ENCODE peak calls at places on chromosomes 12 and 14, in eight cellular contexts. One of them, this sample, is unnamed.

GRCh38 chr14:102055181-102055901 is 31.5 kb downstream of the HSP90AA1 start:
- DNase-seq in activated CD4-positive, alpha-beta T cell treated with anti-CD3 and anti-CD28 coated beads, Interleukin-2, amount 50 U/mL, for 24 hours: no peak
- DNase-seq in ecto neural progenitor cell: no peak
- DNase-seq in effector CD8-positive, alpha-beta T cell: no peak
- DNase-seq in C1 segment of cervical spinal cord: no peak
- DNase-seq in foreskin fibroblast: peak; percentile 52
- DNase-seq in A549: no peak
- DNase-seq in T follicular helper cell: no peak
- DNase-seq in this sample: no peak

GRCh38 chr14:25237845-25238244 is 187.9 kb upstream of the STXBP6 start:
- DNase-seq in activated CD4-positive, alpha-beta T cell treated with anti-CD3 and anti-CD28 coated beads, Interleukin-2, amount 50 U/mL, for 24 hours: no peak
- DNase-seq in ecto neural progenitor cell: peak; percentile 63
- DNase-seq in effector CD8-positive, alpha-beta T cell: no peak
- DNase-seq in C1 segment of cervical spinal cord: no peak
- DNase-seq in foreskin fibroblast: no peak
- DNase-seq in A549: peak; percentile 22
- DNase-seq in T follicular helper cell: no peak
- DNase-seq in this sample: no peak

GRCh38 chr12:46915082-46915481 is 89.3 kb upstream of the SLC38A4 start:
- DNase-seq in activated CD4-positive, alpha-beta T cell treated with anti-CD3 and anti-CD28 coated beads, Interleukin-2, amount 50 U/mL, for 24 hours: no peak
- DNase-seq in ecto neural progenitor cell: no peak
- DNase-seq in effector CD8-positive, alpha-beta T cell: no peak
- DNase-seq in C1 segment of cervical spinal cord: no peak
- DNase-seq in foreskin fibroblast: peak; percentile 94
- DNase-seq in A549: no peak
- DNase-seq in T follicular helper cell: no peak
- DNase-seq in this sample: no peak

GRCh38 chr12:94650143-94651056 is at the start of gene TMCC3:
- DNase-seq in activated CD4-positive, alpha-beta T cell treated with anti-CD3 and anti-CD28 coated beads, Interleukin-2, amount 50 U/mL, for 24 hours: no peak
- DNase-seq in ecto neural progenitor cell: peak; percentile 81
- DNase-seq in effector CD8-positive, alpha-beta T cell: no peak
- DNase-seq in C1 segment of cervical spinal cord: peak; percentile 25
- DNase-seq in foreskin fibroblast: peak; percentile 59
- DNase-seq in A549: no peak
- DNase-seq in T follicular helper cell: no peak
- DNase-seq in this sample: no peak

GRCh38 chr12:3117144-3117581 is 40.0 kb downstream of the TSPAN9 start:
- DNase-seq in activated CD4-positive, alpha-beta T cell treated with anti-CD3 and anti-CD28 coated beads, Interleukin-2, amount 50 U/mL, for 24 hours: no peak
- DNase-seq in ecto neural progenitor cell: no peak
- DNase-seq in effector CD8-positive, alpha-beta T cell: no peak
- DNase-seq in C1 segment of cervical spinal cord: no peak
- DNase-seq in foreskin fibroblast: peak; percentile 77
- DNase-seq in A549: no peak
- DNase-seq in T follicular helper cell: no peak
- DNase-seq in this sample: no peak

GRCh38 chr12:389138-390096 is at the start of gene KDM5A:
- DNase-seq in activated CD4-positive, alpha-beta T cell treated with anti-CD3 and anti-CD28 coated beads, Interleukin-2, amount 50 U/mL, for 24 hours: peak; percentile 84
- DNase-seq in ecto neural progenitor cell: peak; percentile 98
- DNase-seq in effector CD8-positive, alpha-beta T cell: no peak
- DNase-seq in C1 segment of cervical spinal cord: no peak
- DNase-seq in foreskin fibroblast: peak; percentile 92
- DNase-seq in A549: peak; percentile 97
- DNase-seq in T follicular helper cell: peak; percentile 88
- DNase-seq in this sample: peak; percentile 91

GRCh38 chr14:90815817-90816662 is at the start of gene TTC7B:
- DNase-seq in activated CD4-positive, alpha-beta T cell treated with anti-CD3 and anti-CD28 coated beads, Interleukin-2, amount 50 U/mL, for 24 hours: no peak
- DNase-seq in ecto neural progenitor cell: peak; percentile 80
- DNase-seq in effector CD8-positive, alpha-beta T cell: no peak
- DNase-seq in C1 segment of cervical spinal cord: no peak
- DNase-seq in foreskin fibroblast: no peak
- DNase-seq in A549: no peak
- DNase-seq in T follicular helper cell: peak; percentile 3
- DNase-seq in this sample: no peak

GRCh38 chr14:24401810-24402702 is 3.3 kb downstream of the NYNRIN start:
- DNase-seq in activated CD4-positive, alpha-beta T cell treated with anti-CD3 and anti-CD28 coated beads, Interleukin-2, amount 50 U/mL, for 24 hours: no peak
- DNase-seq in ecto neural progenitor cell: no peak
- DNase-seq in effector CD8-positive, alpha-beta T cell: no peak
- DNase-seq in C1 segment of cervical spinal cord: no peak
- DNase-seq in foreskin fibroblast: no peak
- DNase-seq in A549: no peak
- DNase-seq in T follicular helper cell: no peak
- DNase-seq in this sample: no peak

GRCh38 chr14:22084393-22085281 is 411.0 kb upstream of the OR4E1 start:
- DNase-seq in activated CD4-positive, alpha-beta T cell treated with anti-CD3 and anti-CD28 coated beads, Interleukin-2, amount 50 U/mL, for 24 hours: no peak
- DNase-seq in ecto neural progenitor cell: no peak
- DNase-seq in effector CD8-positive, alpha-beta T cell: no peak
- DNase-seq in C1 segment of cervical spinal cord: no peak
- DNase-seq in foreskin fibroblast: peak; percentile 3
- DNase-seq in A549: peak; percentile 71
- DNase-seq in T follicular helper cell: no peak
- DNase-seq in this sample: peak; percentile 23

GRCh38 chr12:71438670-71439361 is 782 bp upstream of the LGR5 start:
- DNase-seq in activated CD4-positive, alpha-beta T cell treated with anti-CD3 and anti-CD28 coated beads, Interleukin-2, amount 50 U/mL, for 24 hours: no peak
- DNase-seq in ecto neural progenitor cell: no peak
- DNase-seq in effector CD8-positive, alpha-beta T cell: no peak
- DNase-seq in C1 segment of cervical spinal cord: no peak
- DNase-seq in foreskin fibroblast: peak; percentile 18
- DNase-seq in A549: peak; percentile 6
- DNase-seq in T follicular helper cell: no peak
- DNase-seq in this sample: no peak

GRCh38 chr12:83958997-83959396 is 953.6 kb downstream of the SLC6A15 start:
- DNase-seq in activated CD4-positive, alpha-beta T cell treated with anti-CD3 and anti-CD28 coated beads, Interleukin-2, amount 50 U/mL, for 24 hours: no peak
- DNase-seq in ecto neural progenitor cell: no peak
- DNase-seq in effector CD8-positive, alpha-beta T cell: no peak
- DNase-seq in C1 segment of cervical spinal cord: no peak
- DNase-seq in foreskin fibroblast: no peak
- DNase-seq in A549: no peak
- DNase-seq in T follicular helper cell: no peak
- DNase-seq in this sample: no peak

GRCh38 chr12:93912086-93912733 is 235.0 kb downstream of the CRADD start:
- DNase-seq in activated CD4-positive, alpha-beta T cell treated with anti-CD3 and anti-CD28 coated beads, Interleukin-2, amount 50 U/mL, for 24 hours: no peak
- DNase-seq in ecto neural progenitor cell: no peak
- DNase-seq in effector CD8-positive, alpha-beta T cell: no peak
- DNase-seq in C1 segment of cervical spinal cord: no peak
- DNase-seq in foreskin fibroblast: no peak
- DNase-seq in A549: no peak
- DNase-seq in T follicular helper cell: no peak
- DNase-seq in this sample: no peak

GRCh38 chr12:51672334-51672733 is 81.3 kb downstream of the SCN8A start:
- DNase-seq in activated CD4-positive, alpha-beta T cell treated with anti-CD3 and anti-CD28 coated beads, Interleukin-2, amount 50 U/mL, for 24 hours: no peak
- DNase-seq in ecto neural progenitor cell: no peak
- DNase-seq in effector CD8-positive, alpha-beta T cell: no peak
- DNase-seq in C1 segment of cervical spinal cord: no peak
- DNase-seq in foreskin fibroblast: no peak
- DNase-seq in A549: no peak
- DNase-seq in T follicular helper cell: no peak
- DNase-seq in this sample: no peak

GRCh38 chr12:26108915-26109314 is 15.9 kb downstream of the BHLHE41 start:
- DNase-seq in activated CD4-positive, alpha-beta T cell treated with anti-CD3 and anti-CD28 coated beads, Interleukin-2, amount 50 U/mL, for 24 hours: no peak
- DNase-seq in ecto neural progenitor cell: no peak
- DNase-seq in effector CD8-positive, alpha-beta T cell: no peak
- DNase-seq in C1 segment of cervical spinal cord: no peak
- DNase-seq in foreskin fibroblast: no peak
- DNase-seq in A549: no peak
- DNase-seq in T follicular helper cell: no peak
- DNase-seq in this sample: no peak

GRCh38 chr12:22275847-22276246 is 58.7 kb downstream of the ST8SIA1 start:
- DNase-seq in activated CD4-positive, alpha-beta T cell treated with anti-CD3 and anti-CD28 coated beads, Interleukin-2, amount 50 U/mL, for 24 hours: no peak
- DNase-seq in ecto neural progenitor cell: peak; percentile 60
- DNase-seq in effector CD8-positive, alpha-beta T cell: no peak
- DNase-seq in C1 segment of cervical spinal cord: peak; percentile 22
- DNase-seq in foreskin fibroblast: peak; percentile 98
- DNase-seq in A549: peak; percentile 82
- DNase-seq in T follicular helper cell: no peak
- DNase-seq in this sample: peak; percentile 80

GRCh38 chr14:91410781-91411536 is 6.7 kb downstream of the CCDC88C start:
- DNase-seq in activated CD4-positive, alpha-beta T cell treated with anti-CD3 and anti-CD28 coated beads, Interleukin-2, amount 50 U/mL, for 24 hours: no peak
- DNase-seq in ecto neural progenitor cell: no peak
- DNase-seq in effector CD8-positive, alpha-beta T cell: no peak
- DNase-seq in C1 segment of cervical spinal cord: no peak
- DNase-seq in foreskin fibroblast: no peak
- DNase-seq in A549: no peak
- DNase-seq in T follicular helper cell: no peak
- DNase-seq in this sample: no peak

GRCh38 chr14:105877645-105878044 is 351.3 kb downstream of the TMEM121 start:
- DNase-seq in activated CD4-positive, alpha-beta T cell treated with anti-CD3 and anti-CD28 coated beads, Interleukin-2, amount 50 U/mL, for 24 hours: no peak
- DNase-seq in ecto neural progenitor cell: no peak
- DNase-seq in effector CD8-positive, alpha-beta T cell: no peak
- DNase-seq in C1 segment of cervical spinal cord: no peak
- DNase-seq in foreskin fibroblast: no peak
- DNase-seq in A549: no peak
- DNase-seq in T follicular helper cell: no peak
- DNase-seq in this sample: no peak

GRCh38 chr12:34404377-34405285 is 382.3 kb downstream of the ALG10 start:
- DNase-seq in activated CD4-positive, alpha-beta T cell treated with anti-CD3 and anti-CD28 coated beads, Interleukin-2, amount 50 U/mL, for 24 hours: no peak
- DNase-seq in ecto neural progenitor cell: peak; percentile 28
- DNase-seq in effector CD8-positive, alpha-beta T cell: no peak
- DNase-seq in C1 segment of cervical spinal cord: no peak
- DNase-seq in foreskin fibroblast: no peak
- DNase-seq in A549: no peak
- DNase-seq in T follicular helper cell: no peak
- DNase-seq in this sample: peak; percentile 6

GRCh38 chr12:124995200-124995961 is 1.9 kb downstream of the BRI3BP start:
- DNase-seq in activated CD4-positive, alpha-beta T cell treated with anti-CD3 and anti-CD28 coated beads, Interleukin-2, amount 50 U/mL, for 24 hours: no peak
- DNase-seq in ecto neural progenitor cell: no peak
- DNase-seq in effector CD8-positive, alpha-beta T cell: no peak
- DNase-seq in C1 segment of cervical spinal cord: no peak
- DNase-seq in foreskin fibroblast: no peak
- DNase-seq in A549: no peak
- DNase-seq in T follicular helper cell: no peak
- DNase-seq in this sample: no peak

GRCh38 chr12:79358716-79359341 is 331.9 kb downstream of the PAWR start:
- DNase-seq in activated CD4-positive, alpha-beta T cell treated with anti-CD3 and anti-CD28 coated beads, Interleukin-2, amount 50 U/mL, for 24 hours: no peak
- DNase-seq in ecto neural progenitor cell: no peak
- DNase-seq in effector CD8-positive, alpha-beta T cell: no peak
- DNase-seq in C1 segment of cervical spinal cord: no peak
- DNase-seq in foreskin fibroblast: no peak
- DNase-seq in A549: no peak
- DNase-seq in T follicular helper cell: no peak
- DNase-seq in this sample: no peak

GRCh38 chr14:99273025-99273723 is 1.2 kb upstream of the BCL11B start:
- DNase-seq in activated CD4-positive, alpha-beta T cell treated with anti-CD3 and anti-CD28 coated beads, Interleukin-2, amount 50 U/mL, for 24 hours: no peak
- DNase-seq in ecto neural progenitor cell: peak; percentile 79
- DNase-seq in effector CD8-positive, alpha-beta T cell: peak; percentile 40
- DNase-seq in C1 segment of cervical spinal cord: no peak
- DNase-seq in foreskin fibroblast: no peak
- DNase-seq in A549: peak; percentile 77
- DNase-seq in T follicular helper cell: no peak
- DNase-seq in this sample: no peak

GRCh38 chr12:109723311-109723791 is 9.7 kb downstream of the FAM222A start:
- DNase-seq in activated CD4-positive, alpha-beta T cell treated with anti-CD3 and anti-CD28 coated beads, Interleukin-2, amount 50 U/mL, for 24 hours: no peak
- DNase-seq in ecto neural progenitor cell: no peak
- DNase-seq in effector CD8-positive, alpha-beta T cell: no peak
- DNase-seq in C1 segment of cervical spinal cord: peak; percentile 79
- DNase-seq in foreskin fibroblast: no peak
- DNase-seq in A549: no peak
- DNase-seq in T follicular helper cell: no peak
- DNase-seq in this sample: peak; percentile 77

GRCh38 chr14:93929657-93930056 is 2.5 kb downstream of the FAM181A start:
- DNase-seq in activated CD4-positive, alpha-beta T cell treated with anti-CD3 and anti-CD28 coated beads, Interleukin-2, amount 50 U/mL, for 24 hours: no peak
- DNase-seq in ecto neural progenitor cell: no peak
- DNase-seq in effector CD8-positive, alpha-beta T cell: no peak
- DNase-seq in C1 segment of cervical spinal cord: no peak
- DNase-seq in foreskin fibroblast: no peak
- DNase-seq in A549: no peak
- DNase-seq in T follicular helper cell: no peak
- DNase-seq in this sample: no peak

GRCh38 chr12:70606001-70606400 is 31.2 kb downstream of the PTPRB start:
- DNase-seq in activated CD4-positive, alpha-beta T cell treated with anti-CD3 and anti-CD28 coated beads, Interleukin-2, amount 50 U/mL, for 24 hours: no peak
- DNase-seq in ecto neural progenitor cell: no peak
- DNase-seq in effector CD8-positive, alpha-beta T cell: no peak
- DNase-seq in C1 segment of cervical spinal cord: no peak
- DNase-seq in foreskin fibroblast: peak; percentile 20
- DNase-seq in A549: no peak
- DNase-seq in T follicular helper cell: no peak
- DNase-seq in this sample: no peak

GRCh38 chr14:68104518-68104917 is 284.9 kb downstream of the RAD51B start:
- DNase-seq in activated CD4-positive, alpha-beta T cell treated with anti-CD3 and anti-CD28 coated beads, Interleukin-2, amount 50 U/mL, for 24 hours: no peak
- DNase-seq in ecto neural progenitor cell: no peak
- DNase-seq in effector CD8-positive, alpha-beta T cell: no peak
- DNase-seq in C1 segment of cervical spinal cord: no peak
- DNase-seq in foreskin fibroblast: peak; percentile 63
- DNase-seq in A549: peak; percentile 66
- DNase-seq in T follicular helper cell: no peak
- DNase-seq in this sample: no peak

This sample was measured in mucosa of gallbladder.